ENCODE peak calls at places on chromosomes 13 and 19, in five cellular contexts. Q is GM12878, X is K562, E is A549, C is endothelial cell of umbilical vein. M is an unnamed sample.
A peak's percentile ranks its signal among the peaks of the same experiment; 100 is the strongest.

GRCh38 chr19:34525001-34525400 is 43.4 kb downstream of the WTIP start:
- DNase-seq in Q (no peak), X (no peak), E (no peak), C (no peak), M (no peak)

GRCh38 chr13:60591348-60591747 is 194.3 kb downstream of the TDRD3 start:
- DNase-seq in Q (no peak), X (no peak), E (no peak), C (no peak), M (no peak)

GRCh38 chr19:55406091-55406868 is 1.3 kb downstream of the UBE2S start:
- DNase-seq in Q (no peak), X (no peak), E (no peak), C (no peak), M (no peak)

GRCh38 chr13:109371066-109371465 is 415.3 kb downstream of the IRS2 start:
- DNase-seq in Q (no peak), X (no peak), E (no peak), C (no peak), M (no peak)

GRCh38 chr19:1510807-1511206 is 2.0 kb downstream of the ADAMTSL5 start:
- DNase-seq in Q (no peak), X (no peak), E (no peak), C (no peak), M (no peak)

GRCh38 chr13:98413796-98414195 is 163.1 kb downstream of the STK24 start:
- DNase-seq in Q (no peak), X (no peak), E (no peak), C (no peak), M (no peak)

GRCh38 chr13:71613347-71613746 is 253.7 kb downstream of the DACH1 start:
- DNase-seq in Q (no peak), X (no peak), E (no peak), C (peak; percentile 32), M (no peak)

GRCh38 chr19:46659151-46660007 is 1.6 kb downstream of the DACT3 start:
- DNase-seq in Q (no peak), X (peak; percentile 92), E (peak; percentile 54), C (no peak), M (no peak)

GRCh38 chr19:53553865-53554791 is 16.2 kb downstream of the ZNF331 start:
- DNase-seq in Q (peak; percentile 63), X (no peak), E (peak; percentile 42), C (peak; percentile 82), M (no peak)

GRCh38 chr19:55667958-55668357 is 7.1 kb upstream of the EPN1 start:
- DNase-seq in Q (no peak), X (no peak), E (no peak), C (no peak), M (no peak)

GRCh38 chr13:42211704-42212103 is 60.2 kb upstream of the AKAP11 start:
- DNase-seq in Q (no peak), X (no peak), E (peak; percentile 9), C (no peak), M (no peak)

GRCh38 chr19:49339364-49340068 is 4.3 kb downstream of the CD37 start:
- DNase-seq in Q (no peak), X (peak; percentile 68), E (no peak), C (peak; percentile 84), M (no peak)

GRCh38 chr13:114043421-114044053 is 69.7 kb upstream of the C13orf46 start:
- DNase-seq in Q (no peak), X (no peak), E (peak; percentile 91), C (no peak), M (peak; percentile 52)

GRCh38 chr19:52622261-52622660 is 15.9 kb downstream of the ZNF83 start:
- DNase-seq in Q (no peak), X (no peak), E (no peak), C (no peak), M (no peak)

GRCh38 chr13:45542391-45542790 is 73.1 kb downstream of the ERICH6B start:
- DNase-seq in Q (no peak), X (no peak), E (no peak), C (no peak), M (no peak)

DNA sequence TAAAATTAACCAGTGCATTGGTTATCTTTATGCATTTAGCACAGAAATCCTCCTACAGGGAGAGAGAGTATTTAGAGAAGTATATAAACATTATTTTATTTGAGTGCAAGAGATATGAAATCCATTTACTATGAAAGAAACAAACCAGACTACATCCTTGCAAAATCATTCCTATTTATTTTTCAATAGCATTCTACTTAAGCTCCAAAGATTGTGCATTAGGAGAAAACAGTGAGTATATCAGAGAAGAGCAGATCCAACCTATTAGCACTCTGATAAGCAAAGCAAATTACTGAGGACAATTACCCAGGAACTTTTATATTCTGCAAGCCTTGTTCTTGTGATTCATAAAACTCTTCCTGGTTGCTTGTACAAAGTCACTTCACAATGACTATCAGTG is 256.1 kb downstream of the FGF14 start:
- DNase-seq in Q (no peak), X (no peak), E (no peak), C (no peak), M (no peak)
- TF ChIP-seq MYC in Q (no peak), X (no peak), E (no peak), C (no peak), M (no peak)

DNA sequence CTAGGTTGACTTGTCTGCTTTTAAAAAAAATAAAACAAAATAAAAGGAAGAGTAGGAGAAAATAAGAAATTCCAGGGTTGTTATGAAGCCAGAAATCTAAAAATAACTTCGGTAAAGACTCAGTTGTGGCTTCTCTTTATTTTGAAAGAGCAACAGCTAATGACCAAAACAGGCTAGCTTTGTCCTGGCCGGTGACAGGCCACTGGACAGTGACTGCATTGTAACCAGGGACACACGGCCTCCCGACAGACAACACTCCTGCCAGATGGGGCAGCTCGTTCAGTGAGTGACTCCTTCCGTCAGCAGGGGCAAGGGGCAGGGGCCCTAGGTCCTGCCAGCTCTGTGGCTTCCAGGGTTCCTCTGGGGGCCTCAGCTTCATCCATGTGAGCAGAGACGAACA is 173.4 kb downstream of the KATNAL1 start:
- DNase-seq in Q (no peak), X (no peak), E (no peak), C (no peak), M (no peak)
- H3K27ac ChIP-seq in Q (no peak overlapping the region), X (no peak overlapping the region), E (no peak overlapping the region), C (no peak overlapping the region), M (no peak overlapping the region)

GRCh38 chr19:33332248-33332647 is 29.9 kb upstream of the CEBPA start:
- DNase-seq in Q (no peak), X (no peak), E (no peak), C (no peak), M (no peak)
- TF ChIP-seq MYC in Q (no peak), X (no peak), E (no peak), C (no peak), M (no peak)

GRCh38 chr13:30362869-30363268 is 55.5 kb upstream of the KATNAL1 start:
- DNase-seq in Q (no peak), X (peak; percentile 43), E (no peak), C (no peak), M (no peak)

GRCh38 chr13:30360586-30360985 is 53.2 kb upstream of the KATNAL1 start:
- DNase-seq in Q (no peak), X (no peak), E (no peak), C (no peak), M (no peak)

GRCh38 chr13:30363725-30364124 is 56.4 kb upstream of the KATNAL1 start:
- DNase-seq in Q (no peak), X (peak; percentile 61), E (no peak), C (no peak), M (no peak)

GRCh38 chr13:30364133-30364532 is 56.8 kb upstream of the KATNAL1 start:
- DNase-seq in Q (no peak), X (no peak), E (no peak), C (peak; percentile 87), M (no peak)

GRCh38 chr13:30362005-30362788 is 54.8 kb upstream of the KATNAL1 start:
- DNase-seq in Q (no peak), X (no peak), E (no peak), C (no peak), M (peak; percentile 15)
- H3K27ac ChIP-seq in Q (no peak overlapping the region), X (no peak overlapping the region), E (no peak overlapping the region), C (no peak overlapping the region), M (no peak overlapping the region)

DNA sequence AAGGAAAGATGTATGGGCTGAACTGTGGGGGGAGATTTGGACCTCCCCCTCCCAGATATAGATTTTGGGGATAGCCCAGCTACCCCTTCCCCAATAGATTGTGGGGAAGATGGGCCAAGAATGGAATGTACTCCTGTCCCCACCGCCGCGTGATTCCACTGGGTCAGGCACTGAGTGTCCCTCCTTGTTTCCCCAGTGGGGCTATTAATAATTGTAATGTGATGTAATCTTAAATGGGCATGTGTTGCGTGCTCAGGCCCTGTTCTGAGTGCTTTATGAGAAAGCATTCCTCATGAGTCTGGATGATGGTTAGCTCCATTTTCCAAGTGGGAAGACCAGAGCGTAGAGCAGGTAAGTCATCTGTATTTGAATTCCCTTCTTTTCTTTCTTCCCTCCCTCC is 1.4 kb downstream of the PSMD8 start:
- DNase-seq in Q (no peak), X (no peak), E (no peak), C (no peak), M (no peak)
- TF ChIP-seq MYC in Q (no peak), X (no peak), E (no peak), C (no peak), M (no peak)

DNA sequence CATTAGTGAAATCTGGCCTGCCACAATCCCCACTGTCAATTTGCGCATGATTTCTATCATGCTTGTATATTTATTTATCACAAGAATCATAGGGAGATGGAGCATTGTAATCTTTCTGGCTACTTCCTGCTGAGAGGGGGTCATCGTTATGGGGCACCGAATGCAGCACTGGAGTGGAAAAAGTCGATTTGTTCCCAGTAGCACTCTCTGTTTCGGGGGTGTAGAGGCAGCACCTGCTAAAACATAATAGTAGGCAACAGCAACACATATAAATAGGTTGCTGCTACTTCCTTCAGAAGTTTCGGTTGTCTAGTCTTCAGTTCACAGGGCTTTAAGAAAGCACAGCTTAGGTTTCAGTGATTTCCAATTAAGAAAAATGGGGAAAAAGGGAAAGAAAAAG is 23.4 kb upstream of the CEACAM21 start:
- DNase-seq in Q (peak; percentile 79), X (no peak), E (no peak), C (no peak), M (no peak)
- H3K27ac ChIP-seq in Q (peak overlapping the region; percentile 96), X (no peak overlapping the region), E (no peak overlapping the region), C (no peak overlapping the region), M (no peak overlapping the region)

M was measured in HepG2.